ENCODE peak calls at places on chromosomes 16 and 17, in five cellular contexts. One of them, this sample, is unnamed.

GRCh38 chr17:20266806-20267458 is 200.4 kb downstream of the LGALS9B start:
- DNase-seq in left lung: no peak
- DNase-seq in endodermal cell: peak; percentile 35
- DNase-seq in hepatocyte: peak; percentile 40
- DNase-seq in lung: no peak
- DNase-seq in this sample: no peak

GRCh38 chr16:24761526-24761925 is 32.1 kb downstream of the TNRC6A start:
- DNase-seq in left lung: no peak
- DNase-seq in endodermal cell: no peak
- DNase-seq in hepatocyte: no peak
- DNase-seq in lung: no peak
- DNase-seq in this sample: no peak

GRCh38 chr17:17809527-17810373 is 27.0 kb downstream of the SREBF1 start:
- DNase-seq in left lung: peak; percentile 82
- DNase-seq in endodermal cell: peak; percentile 96
- DNase-seq in hepatocyte: peak; percentile 85
- DNase-seq in lung: no peak
- DNase-seq in this sample: no peak

GRCh38 chr16:75197522-75198134 is 9.3 kb downstream of the CTRB2 start:
- DNase-seq in left lung: no peak
- DNase-seq in endodermal cell: peak; percentile 60
- DNase-seq in hepatocyte: no peak
- DNase-seq in lung: no peak
- DNase-seq in this sample: no peak

GRCh38 chr17:81828656-81829055 is 4.4 kb downstream of the MCRIP1 start:
- DNase-seq in left lung: peak; percentile 64
- DNase-seq in endodermal cell: no peak
- DNase-seq in hepatocyte: no peak
- DNase-seq in lung: no peak
- DNase-seq in this sample: no peak

GRCh38 chr16:4979736-4980660 is 21.9 kb downstream of the SEC14L5 start:
- DNase-seq in left lung: peak; percentile 34
- DNase-seq in endodermal cell: no peak
- DNase-seq in hepatocyte: no peak
- DNase-seq in lung: no peak
- DNase-seq in this sample: no peak

GRCh38 chr16:27174007-27174406 is 29.3 kb upstream of the KDM8 start:
- DNase-seq in left lung: no peak
- DNase-seq in endodermal cell: no peak
- DNase-seq in hepatocyte: no peak
- DNase-seq in lung: no peak
- DNase-seq in this sample: peak; percentile 59

GRCh38 chr16:81885976-81886586 is 107.0 kb downstream of the PLCG2 start:
- DNase-seq in left lung: no peak
- DNase-seq in endodermal cell: peak; percentile 83
- DNase-seq in hepatocyte: peak; percentile 49
- DNase-seq in lung: no peak
- DNase-seq in this sample: no peak

GRCh38 chr17:53032861-53033271 is 789.9 kb upstream of the KIF2B start:
- DNase-seq in left lung: no peak
- DNase-seq in endodermal cell: peak; percentile 91
- DNase-seq in hepatocyte: peak; percentile 89
- DNase-seq in lung: no peak
- DNase-seq in this sample: no peak

GRCh38 chr16:85420501-85421337 is 192.4 kb upstream of the GSE1 start:
- DNase-seq in left lung: peak; percentile 96
- DNase-seq in endodermal cell: peak; percentile 91
- DNase-seq in hepatocyte: peak; percentile 71
- DNase-seq in lung: peak; percentile 58
- DNase-seq in this sample: peak; percentile 62

GRCh38 chr16:15770512-15770911 is 86.3 kb downstream of the MYH11 start:
- DNase-seq in left lung: no peak
- DNase-seq in endodermal cell: no peak
- DNase-seq in hepatocyte: no peak
- DNase-seq in lung: no peak
- DNase-seq in this sample: no peak

GRCh38 chr17:82333279-82334171 is at the start of gene SECTM1:
- DNase-seq in left lung: peak; percentile 90
- DNase-seq in endodermal cell: peak; percentile 82
- DNase-seq in hepatocyte: peak; percentile 76
- DNase-seq in lung: peak; percentile 60
- DNase-seq in this sample: no peak

GRCh38 chr16:89884041-89884421 is 10.6 kb downstream of the TCF25 start:
- DNase-seq in left lung: no peak
- DNase-seq in endodermal cell: no peak
- DNase-seq in hepatocyte: no peak
- DNase-seq in lung: no peak
- DNase-seq in this sample: no peak

GRCh38 chr17:63349478-63350000 is 96.6 kb downstream of the CYB561 start:
- DNase-seq in left lung: no peak
- DNase-seq in endodermal cell: no peak
- DNase-seq in hepatocyte: no peak
- DNase-seq in lung: no peak
- DNase-seq in this sample: no peak

GRCh38 chr17:63347475-63347874 is 98.6 kb downstream of the CYB561 start:
- DNase-seq in left lung: no peak
- DNase-seq in endodermal cell: no peak
- DNase-seq in hepatocyte: no peak
- DNase-seq in lung: no peak
- DNase-seq in this sample: no peak

GRCh38 chr17:63344383-63344782 is 101.7 kb downstream of the CYB561 start:
- DNase-seq in left lung: no peak
- DNase-seq in endodermal cell: no peak
- DNase-seq in hepatocyte: no peak
- DNase-seq in lung: no peak
- DNase-seq in this sample: no peak

GRCh38 chr17:63350364-63350763 is 95.7 kb downstream of the CYB561 start:
- DNase-seq in left lung: no peak
- DNase-seq in endodermal cell: no peak
- DNase-seq in hepatocyte: no peak
- DNase-seq in lung: no peak
- DNase-seq in this sample: no peak

GRCh38 chr17:63345598-63345997 is 100.5 kb downstream of the CYB561 start:
- DNase-seq in left lung: no peak
- DNase-seq in endodermal cell: no peak
- DNase-seq in hepatocyte: no peak
- DNase-seq in lung: no peak
- DNase-seq in this sample: no peak
- H3K27ac ChIP-seq in left lung: no peak overlapping the region
- H3K27ac ChIP-seq in endodermal cell: no peak overlapping the region
- H3K27ac ChIP-seq in hepatocyte: no peak overlapping the region
- H3K27ac ChIP-seq in lung: no peak overlapping the region
- H3K27ac ChIP-seq in this sample: no peak overlapping the region

DNA sequence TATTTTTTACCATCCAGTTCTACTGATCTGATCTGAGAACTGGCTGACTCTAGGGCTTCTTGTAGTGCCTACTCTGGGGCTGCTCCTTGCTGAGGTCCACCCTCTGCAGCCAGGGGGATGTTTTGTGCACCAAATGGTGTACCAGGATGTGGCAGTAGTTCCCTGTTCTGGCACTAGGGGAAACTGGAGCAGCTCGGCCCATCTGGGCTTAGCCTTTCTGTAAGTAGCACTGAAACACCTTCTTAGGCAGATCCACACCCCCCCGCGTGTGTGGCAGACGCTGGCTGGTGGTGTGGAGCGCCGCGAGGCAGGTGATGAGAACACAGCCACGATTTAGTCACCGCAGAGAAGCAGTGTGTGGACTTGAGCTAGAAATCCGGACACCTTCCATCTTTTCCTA is 17.0 kb downstream of the DUSP14 start:
- DNase-seq in left lung: no peak
- DNase-seq in endodermal cell: peak; percentile 94
- DNase-seq in hepatocyte: peak; percentile 34
- DNase-seq in lung: no peak
- DNase-seq in this sample: no peak
- TF ChIP-seq CTCF in left lung: no peak
- TF ChIP-seq CTCF in endodermal cell: peak; percentile 83
- TF ChIP-seq CTCF in hepatocyte: peak; percentile 28
- TF ChIP-seq CTCF in lung: no peak
- TF ChIP-seq CTCF in this sample: peak; percentile 19

DNA sequence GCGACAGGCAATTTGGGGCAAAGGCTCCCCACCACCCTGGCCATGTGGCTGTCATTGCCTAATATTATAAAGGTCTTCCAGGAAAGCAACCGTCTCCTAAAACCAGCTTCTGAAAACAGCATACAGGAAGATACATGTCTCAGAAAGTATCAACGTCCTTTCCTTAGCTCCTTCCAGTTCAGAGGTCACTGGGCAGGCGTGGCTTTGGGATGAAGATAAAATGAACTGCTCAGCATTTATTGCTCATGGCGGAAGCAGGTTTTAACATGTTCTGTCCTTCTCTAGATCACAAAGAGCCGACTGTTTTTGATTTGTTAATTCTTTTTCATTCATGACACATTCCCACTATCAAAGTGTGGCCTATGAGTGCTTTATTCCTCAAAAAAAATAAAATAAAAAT is 8.0 kb downstream of the CFAP20 start:
- DNase-seq in left lung: no peak
- DNase-seq in endodermal cell: no peak
- DNase-seq in hepatocyte: no peak
- DNase-seq in lung: no peak
- DNase-seq in this sample: no peak
- H3K27ac ChIP-seq in left lung: no peak overlapping the region
- H3K27ac ChIP-seq in endodermal cell: peak overlapping the region; percentile 88
- H3K27ac ChIP-seq in hepatocyte: peak overlapping the region; percentile 9
- H3K27ac ChIP-seq in lung: no peak overlapping the region
- H3K27ac ChIP-seq in this sample: no peak overlapping the region

GRCh38 chr16:180101-180920 is at the start of gene HBQ1:
- DNase-seq in left lung: no peak
- DNase-seq in endodermal cell: peak; percentile 85
- DNase-seq in hepatocyte: peak; percentile 66
- DNase-seq in lung: no peak
- DNase-seq in this sample: no peak

GRCh38 chr16:179431-179830 is 828 bp upstream of the HBQ1 start:
- DNase-seq in left lung: no peak
- DNase-seq in endodermal cell: no peak
- DNase-seq in hepatocyte: no peak
- DNase-seq in lung: no peak
- DNase-seq in this sample: no peak

GRCh38 chr16:183005-183404 is 2.7 kb downstream of the HBQ1 start:
- DNase-seq in left lung: no peak
- DNase-seq in endodermal cell: no peak
- DNase-seq in hepatocyte: no peak
- DNase-seq in lung: no peak
- DNase-seq in this sample: no peak

GRCh38 chr16:180921-181667 is 835 bp downstream of the HBQ1 start:
- DNase-seq in left lung: peak; percentile 95
- DNase-seq in endodermal cell: peak; percentile 96
- DNase-seq in hepatocyte: peak; percentile 85
- DNase-seq in lung: peak; percentile 70
- DNase-seq in this sample: peak; percentile 89

DNA sequence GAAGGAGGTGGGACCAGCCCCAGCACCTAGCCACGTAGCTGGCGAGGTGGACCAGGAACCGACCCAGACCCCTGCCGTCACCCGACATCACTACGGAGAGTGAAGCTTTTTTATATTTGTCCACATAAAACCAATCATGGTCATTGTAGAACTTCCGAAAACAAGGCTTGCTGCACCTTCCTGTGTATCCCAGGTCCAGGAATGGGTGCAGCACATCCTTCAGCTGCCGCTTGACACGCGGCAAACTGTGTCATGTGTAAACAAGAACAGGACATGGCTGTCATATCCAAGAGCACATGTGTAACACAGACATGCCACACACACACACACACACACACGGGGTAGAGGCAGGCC is 1.4 kb downstream of the HBQ1 start:
- DNase-seq in left lung: no peak
- DNase-seq in endodermal cell: no peak
- DNase-seq in hepatocyte: no peak
- DNase-seq in lung: no peak
- DNase-seq in this sample: no peak
- TF ChIP-seq CTCF in left lung: peak; percentile 7
- TF ChIP-seq CTCF in endodermal cell: no peak
- TF ChIP-seq CTCF in hepatocyte: no peak
- TF ChIP-seq CTCF in lung: no peak
- TF ChIP-seq CTCF in this sample: no peak

GRCh38 chr17:55730380-55730779 is 7.7 kb upstream of the TMEM100 start:
- DNase-seq in left lung: no peak
- DNase-seq in endodermal cell: no peak
- DNase-seq in hepatocyte: no peak
- DNase-seq in lung: no peak
- DNase-seq in this sample: no peak

GRCh38 chr17:55728833-55729232 is 6.2 kb upstream of the TMEM100 start:
- DNase-seq in left lung: no peak
- DNase-seq in endodermal cell: no peak
- DNase-seq in hepatocyte: no peak
- DNase-seq in lung: no peak
- DNase-seq in this sample: no peak

GRCh38 chr17:55729484-55729883 is 6.8 kb upstream of the TMEM100 start:
- DNase-seq in left lung: no peak
- DNase-seq in endodermal cell: no peak
- DNase-seq in hepatocyte: no peak
- DNase-seq in lung: no peak
- DNase-seq in this sample: no peak

GRCh38 chr17:55731586-55732250 is 9.1 kb upstream of the TMEM100 start:
- DNase-seq in left lung: no peak
- DNase-seq in endodermal cell: peak; percentile 67
- DNase-seq in hepatocyte: no peak
- DNase-seq in lung: no peak
- DNase-seq in this sample: no peak

DNA sequence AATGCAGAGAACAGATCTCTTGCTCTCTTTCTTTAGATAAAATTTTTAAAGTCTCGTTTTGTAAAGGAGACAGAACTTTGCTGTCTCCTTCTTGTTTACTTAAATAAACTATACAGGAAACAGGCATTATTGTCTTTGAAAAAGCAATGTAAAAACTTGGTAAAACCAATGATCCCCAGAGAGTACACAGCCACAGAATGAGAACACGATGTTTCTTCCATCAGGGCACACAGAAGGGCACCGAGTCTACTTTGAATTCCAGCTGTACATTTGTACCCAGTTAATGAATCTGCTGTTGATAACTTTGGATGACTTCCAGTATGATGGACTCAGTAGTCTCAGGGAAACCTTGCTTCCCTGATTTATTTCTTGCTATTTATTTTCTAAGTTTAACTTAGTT is 8.1 kb upstream of the TMEM100 start:
- DNase-seq in left lung: no peak
- DNase-seq in endodermal cell: no peak
- DNase-seq in hepatocyte: no peak
- DNase-seq in lung: no peak
- DNase-seq in this sample: no peak
- H3K27ac ChIP-seq in left lung: peak overlapping the region; percentile 77
- H3K27ac ChIP-seq in endodermal cell: no peak overlapping the region
- H3K27ac ChIP-seq in hepatocyte: peak overlapping the region; percentile 54
- H3K27ac ChIP-seq in lung: no peak overlapping the region
- H3K27ac ChIP-seq in this sample: no peak overlapping the region

GRCh38 chr16:56789360-56789759 is 59.4 kb downstream of the NUP93 start:
- DNase-seq in left lung: no peak
- DNase-seq in endodermal cell: no peak
- DNase-seq in hepatocyte: peak; percentile 36
- DNase-seq in lung: peak; percentile 38
- DNase-seq in this sample: no peak
- TF ChIP-seq CTCF in left lung: peak; percentile 26
- TF ChIP-seq CTCF in endodermal cell: peak; percentile 70
- TF ChIP-seq CTCF in hepatocyte: peak; percentile 35
- TF ChIP-seq CTCF in lung: peak; percentile 17
- TF ChIP-seq CTCF in this sample: no peak